ENCODE peak calls at places on chromosome 1, in seven cellular contexts. K is sigmoid colon, N is mesenchymal stem cell, U is cardiac muscle cell, B is fibroblast of lung, L is heart left ventricle, O is GM12865. D is an unnamed sample.

GRCh38 chr1:45752014-45752413 is 1.6 kb upstream of the IPP start:
- DNase-seq in U (no peak), O (no peak), L (no peak), K (no peak), B (no peak), N (no peak), D (no peak)

GRCh38 chr1:207854001-207854400 is 56.9 kb downstream of the CD34 start:
- DNase-seq in U (no peak), B (no peak), N (no peak), O (no peak), K (no peak), L (no peak), D (no peak)

GRCh38 chr1:216580538-216581057 is 142.6 kb downstream of the ESRRG start:
- DNase-seq in L (no peak), U (no peak), B (no peak), K (no peak), N (peak), O (no peak), D (no peak)

GRCh38 chr1:116755036-116755435 is 806 bp downstream of the CD2 start:
- DNase-seq in B (no peak), K (no peak), O (no peak), N (no peak), U (no peak), L (no peak), D (no peak)

GRCh38 chr1:92538048-92538412 is 51.3 kb upstream of the GFI1 start:
- DNase-seq in O (peak), L (no peak), N (peak), K (no peak), B (no peak), U (peak), D (no peak)

GRCh38 chr1:236168716-236169429 is 26.5 kb downstream of the GPR137B start:
- DNase-seq in B (peak), U (peak), N (peak), L (peak), K (peak), O (peak), D (peak)

GRCh38 chr1:21801100-21801499 is 11.0 kb upstream of the LDLRAD2 start:
- DNase-seq in B (no peak), U (no peak), O (no peak), L (no peak), N (peak), K (no peak), D (peak)

GRCh38 chr1:181508486-181509165 is 25.3 kb downstream of the CACNA1E start:
- DNase-seq in B (no peak), N (no peak), O (peak), U (no peak), L (no peak), K (no peak), D (no peak)

GRCh38 chr1:219422811-219423598 is 189.9 kb downstream of the ZC3H11B start:
- DNase-seq in K (no peak), O (peak), N (no peak), L (no peak), U (no peak), B (peak), D (peak)

GRCh38 chr1:205837380-205837970 is 12.5 kb downstream of the PM20D1 start:
- DNase-seq in B (no peak), U (no peak), O (no peak), K (no peak), L (no peak), N (no peak), D (no peak)

GRCh38 chr1:87560961-87561360 is 232.3 kb downstream of the LMO4 start:
- DNase-seq in N (no peak), O (no peak), K (no peak), L (no peak), B (no peak), U (peak), D (peak)

GRCh38 chr1:59298178-59298583 is 1.3 kb downstream of the FGGY start:
- DNase-seq in K (peak), L (no peak), U (no peak), O (no peak), B (peak), N (no peak), D (no peak)

GRCh38 chr1:172917972-172918371 is 132.8 kb downstream of the TNFSF18 start:
- DNase-seq in B (peak), O (no peak), K (no peak), N (peak), L (no peak), U (peak), D (peak)

GRCh38 chr1:39569034-39569433 is 7.6 kb downstream of the PABPC4 start:
- DNase-seq in O (no peak), L (no peak), U (no peak), B (no peak), N (no peak), K (no peak), D (no peak)

GRCh38 chr1:193325771-193326170 is 139.4 kb upstream of the B3GALT2 start:
- DNase-seq in U (no peak), K (no peak), O (no peak), B (no peak), N (no peak), L (no peak), D (no peak)

GRCh38 chr1:94324168-94324544 is 86.8 kb upstream of the ARHGAP29 start:
- DNase-seq in B (no peak), K (no peak), L (no peak), O (no peak), N (peak), U (no peak), D (no peak)

GRCh38 chr1:67420835-67421492 is 9.2 kb downstream of the SERBP1 start:
- DNase-seq in U (no peak), L (no peak), K (no peak), B (no peak), O (no peak), N (no peak), D (no peak)

GRCh38 chr1:169529068-169529642 is 43.4 kb upstream of the SLC19A2 start:
- DNase-seq in L (no peak), B (no peak), O (peak), K (no peak), U (peak), N (no peak), D (no peak)

GRCh38 chr1:39699419-39699818 is 8.2 kb upstream of the HPCAL4 start:
- DNase-seq in B (no peak), K (no peak), O (no peak), U (no peak), N (no peak), L (no peak), D (no peak)

GRCh38 chr1:241751524-241751923 is 96.5 kb upstream of the EXO1 start:
- DNase-seq in K (no peak), N (no peak), U (no peak), B (no peak), O (no peak), L (no peak), D (no peak)

GRCh38 chr1:175841613-175842234 is 98.3 kb upstream of the TNR start:
- DNase-seq in L (no peak), O (no peak), U (no peak), K (no peak), B (no peak), N (no peak), D (no peak)

GRCh38 chr1:64133036-64133435 is 70.4 kb upstream of the UBE2U start:
- DNase-seq in O (no peak), U (peak), L (no peak), B (peak), N (peak), K (no peak), D (peak)

GRCh38 chr1:45876000-45876399 is 72.6 kb downstream of the MAST2 start:
- DNase-seq in K (no peak), U (no peak), L (no peak), B (no peak), O (no peak), N (no peak), D (no peak)

GRCh38 chr1:198676253-198676652 is 37.4 kb downstream of the PTPRC start:
- DNase-seq in O (no peak), U (no peak), N (peak), B (no peak), K (no peak), L (no peak), D (no peak)

GRCh38 chr1:206524739-206525364 is 17.5 kb downstream of the RASSF5 start:
- DNase-seq in L (no peak), O (no peak), B (no peak), N (no peak), U (no peak), K (peak), D (no peak)

GRCh38 chr1:110634455-110635281 is 28.5 kb upstream of the KCNA2 start:
- DNase-seq in U (peak), N (no peak), B (peak), L (peak), K (peak), O (peak), D (no peak)

GRCh38 chr1:240070188-240070587 is 21.5 kb upstream of the FMN2 start:
- DNase-seq in U (no peak), L (no peak), N (no peak), K (no peak), O (no peak), B (no peak), D (no peak)

GRCh38 chr1:187046293-187046692 is 217.5 kb downstream of the PLA2G4A start:
- DNase-seq in U (no peak), O (no peak), L (no peak), B (no peak), K (no peak), N (no peak), D (no peak)

GRCh38 chr1:116826818-116827606 is 72.8 kb downstream of the CD2 start:
- DNase-seq in L (no peak), B (no peak), O (peak), U (peak), K (no peak), N (peak), D (peak)

GRCh38 chr1:185401019-185401418 is 84.0 kb upstream of the IVNS1ABP start:
- DNase-seq in B (no peak), L (no peak), O (no peak), U (no peak), K (no peak), N (no peak), D (peak)

GRCh38 chr1:244395965-244396364 is 55.7 kb downstream of the ADSS2 start:
- DNase-seq in O (no peak), N (no peak), B (no peak), K (no peak), U (no peak), L (no peak), D (no peak)

GRCh38 chr1:113732802-113733201 is 26.5 kb downstream of the PHTF1 start:
- DNase-seq in K (no peak), N (no peak), U (no peak), O (no peak), L (no peak), B (no peak), D (no peak)

GRCh38 chr1:225762002-225762441 is 15.6 kb upstream of the SRP9 start:
- DNase-seq in O (no peak), K (no peak), U (no peak), N (peak), L (no peak), B (no peak), D (peak)

GRCh38 chr1:167928457-167928852 is 8.0 kb upstream of the DCAF6 start:
- DNase-seq in N (no peak), K (no peak), O (no peak), B (no peak), L (no peak), U (no peak), D (no peak)

GRCh38 chr1:66916320-66916719 is 8.3 kb downstream of the DNAI4 start:
- DNase-seq in N (peak), L (no peak), B (peak), U (peak), O (no peak), K (no peak), D (no peak)

GRCh38 chr1:156291226-156292061 is 4.0 kb downstream of the GLMP start:
- DNase-seq in K (peak), L (peak), U (peak), N (peak), B (peak), O (no peak), D (peak)

GRCh38 chr1:165444897-165445370 is at the start of gene RXRG:
- DNase-seq in B (peak), O (no peak), L (peak), U (peak), K (peak), N (peak), D (no peak)
- H3K4me3 ChIP-seq in B (no peak), O (no peak), L (peak), U (peak), K (peak), N (peak), D (no peak)

DNA sequence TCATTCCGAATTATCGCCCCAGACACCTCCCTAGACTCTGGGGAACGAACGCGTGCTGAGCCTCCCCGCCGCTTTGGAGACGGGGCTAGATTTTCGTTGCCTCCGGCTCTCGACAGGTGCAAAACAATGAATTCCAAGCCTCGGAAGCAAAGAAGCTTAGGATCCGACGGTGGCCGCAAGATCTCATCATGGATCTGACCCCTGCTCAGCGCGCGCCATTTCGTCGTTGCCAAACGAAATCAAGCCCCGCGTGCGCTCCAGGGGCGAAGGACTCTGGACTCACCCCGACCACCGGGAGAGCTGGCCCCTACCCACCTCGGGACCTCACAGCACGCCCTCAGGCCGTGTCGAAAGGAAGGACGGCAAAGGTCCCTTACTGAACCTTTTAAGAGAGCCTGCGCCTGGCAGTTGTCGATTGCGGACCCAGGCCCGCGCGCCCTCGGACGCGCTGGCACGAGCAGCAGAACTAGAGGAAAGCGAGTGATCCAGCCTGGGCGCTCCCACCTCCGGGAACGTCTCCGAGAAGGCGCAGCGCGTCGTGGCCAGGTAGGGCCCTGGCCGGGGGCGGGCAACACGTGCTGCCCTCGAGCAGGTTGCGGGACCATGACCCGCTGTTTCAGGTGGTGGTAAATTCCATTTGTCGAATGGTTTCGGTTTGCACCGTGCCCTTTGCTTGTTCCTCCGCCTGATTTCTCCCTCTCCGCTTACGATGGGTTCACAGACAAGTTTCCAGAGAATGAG is 1.6 kb upstream of the RUNX3 start:
- DNase-seq in O (no peak), K (no peak), L (no peak), U (no peak), B (no peak), N (peak), D (no peak)
- H3K4me3 ChIP-seq in O (peak), K (peak), L (no peak), U (peak), B (no peak), N (no peak), D (peak)

GRCh38 chr1:214551052-214551435 is 358 bp downstream of the PTPN14 start:
- DNase-seq in L (peak), B (no peak), U (no peak), K (peak), O (no peak), N (no peak), D (no peak)

GRCh38 chr1:214548988-214549387 is 2.4 kb downstream of the PTPN14 start:
- DNase-seq in O (no peak), B (peak), K (peak), U (peak), L (no peak), N (peak), D (peak)

GRCh38 chr1:214549604-214550338 is 1.6 kb downstream of the PTPN14 start:
- DNase-seq in L (no peak), O (no peak), K (no peak), B (peak), U (peak), N (peak), D (peak)

GRCh38 chr1:214551436-214552173 is at the start of gene PTPN14:
- DNase-seq in U (peak), O (no peak), K (peak), N (peak), B (peak), L (peak), D (peak)

DNA sequence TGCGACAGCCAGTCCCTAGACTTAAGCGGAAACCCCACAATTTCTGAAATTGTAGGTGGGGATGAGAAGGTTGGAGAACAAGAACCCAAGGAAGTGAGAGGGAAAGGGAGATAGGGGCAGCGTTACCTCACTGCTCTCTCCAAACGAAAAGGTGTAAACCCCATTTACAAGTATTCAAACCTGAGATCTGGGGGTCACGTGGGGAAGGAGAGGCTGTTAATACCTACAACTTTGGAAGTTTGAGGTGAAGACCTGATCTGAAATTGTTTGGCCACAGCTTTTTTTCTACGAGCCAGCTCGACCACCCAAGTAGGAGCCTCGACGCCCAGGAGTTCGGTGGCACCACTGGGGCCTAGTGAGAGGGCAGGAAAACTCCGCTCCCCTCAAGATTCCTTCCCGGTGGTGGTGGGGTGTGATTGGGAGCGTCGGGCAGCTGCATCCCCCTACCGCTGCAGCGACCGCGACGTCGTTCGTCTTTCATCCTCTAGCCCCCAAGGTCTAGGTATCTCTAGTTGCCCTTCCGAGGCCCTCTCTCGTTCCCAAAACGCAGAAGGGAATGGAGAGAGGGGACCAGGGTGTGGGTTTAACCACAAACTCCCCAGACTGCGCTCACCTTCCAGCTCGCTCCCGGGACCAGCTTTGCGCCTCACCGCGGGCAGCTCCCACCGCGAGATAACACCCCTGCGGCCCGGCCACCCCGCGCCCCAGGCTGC is 907 bp downstream of the PTPN14 start:
- DNase-seq in U (no peak), K (no peak), L (no peak), B (no peak), O (no peak), N (peak), D (no peak)
- H3K4me3 ChIP-seq in U (peak), K (peak), L (peak), B (peak), O (no peak), N (peak), D (peak)

GRCh38 chr1:203287896-203288295 is 17.4 kb upstream of the BTG2 start:
- DNase-seq in N (no peak), B (no peak), O (no peak), K (no peak), U (no peak), L (no peak), D (no peak)
- H3K4me3 ChIP-seq in N (no peak), B (no peak), O (peak), K (no peak), U (no peak), L (no peak), D (no peak)

GRCh38 chr1:230869499-230869898 is 1.2 kb upstream of the C1orf198 start:
- DNase-seq in K (no peak), U (peak), O (no peak), B (peak), N (peak), L (no peak), D (no peak)
- H3K4me3 ChIP-seq in K (no peak), U (peak), O (no peak), B (no peak), N (peak), L (no peak), D (no peak)

D was measured in brain microvascular endothelial cell.